ENCODE peak calls at places on chromosomes 12 and 14, in nine cellular contexts. X is HCT116, G is GM23338, C is PC-3, N is neural progenitor cell, U is SK-N-SH, B is hepatocyte, A is OCI-LY7, E is MM.1S. L is an unnamed sample. For H3K4me1, the result is how much of the 10 kb centered on the place peaks cover.

GRCh38 chr12:108597559-108598471 is at the start of gene TMEM119:
- DNase-seq in X (no peak), N (peak), C (no peak), B (peak), U (peak), G (no peak), A (peak), E (no peak), L (peak)

GRCh38 chr12:29242921-29243431 is 93.9 kb downstream of the FAR2 start:
- DNase-seq in C (no peak), X (no peak), U (peak), A (no peak), G (no peak), N (no peak), B (no peak), E (no peak), L (no peak)

GRCh38 chr14:57933363-57933762 is 67.5 kb upstream of the SLC35F4 start:
- DNase-seq in U (no peak), C (peak), X (no peak), A (no peak), G (no peak), N (no peak), E (no peak), B (no peak), L (no peak)

GRCh38 chr14:80491131-80491530 is 279.8 kb upstream of the DIO2 start:
- DNase-seq in N (no peak), G (peak), C (no peak), E (peak), B (peak), A (peak), X (no peak), U (no peak), L (peak)

GRCh38 chr12:6914246-6914947 is at the start of gene ENO2:
- DNase-seq in G (peak), N (peak), B (peak), A (peak), C (peak), E (peak), X (no peak), U (peak), L (peak)

GRCh38 chr14:71103662-71104484 is 196.6 kb downstream of the PCNX1 start:
- DNase-seq in N (peak), U (peak), B (peak), C (peak), E (peak), G (peak), A (peak), X (peak), L (peak)

GRCh38 chr12:43636706-43637105 is 84.7 kb upstream of the ADAMTS20 start:
- DNase-seq in A (no peak), E (no peak), U (no peak), X (no peak), B (no peak), G (no peak), N (no peak), C (no peak), L (no peak)

GRCh38 chr12:113788020-113788856 is 177.9 kb downstream of the RBM19 start:
- DNase-seq in G (no peak), E (no peak), N (no peak), U (no peak), C (peak), X (no peak), A (no peak), B (no peak), L (peak)

GRCh38 chr14:33992274-33993050 is 41.6 kb upstream of the EGLN3 start:
- DNase-seq in N (no peak), B (no peak), C (no peak), X (no peak), A (no peak), E (no peak), G (no peak), U (no peak), L (no peak)

GRCh38 chr14:91357272-91357671 is 60.3 kb downstream of the CCDC88C start:
- DNase-seq in C (no peak), X (no peak), A (peak), N (no peak), U (no peak), G (no peak), E (no peak), B (no peak), L (no peak)

GRCh38 chr14:23385840-23386657 is 9.2 kb downstream of the CMTM5 start:
- DNase-seq in X (no peak), B (no peak), C (no peak), G (peak), N (no peak), A (no peak), E (no peak), U (no peak), L (no peak)
- H2AFZ ChIP-seq in X (no peak), B (no peak), C (no peak), G (no peak), N (no peak), A (no peak), E (no peak), U (no peak), L (no peak)

GRCh38 chr14:93105362-93105761 is 10.4 kb downstream of the ITPK1 start:
- DNase-seq in C (peak), X (no peak), E (no peak), B (no peak), U (no peak), G (no peak), A (no peak), N (no peak), L (peak)

GRCh38 chr14:93107383-93107782 is 8.3 kb downstream of the ITPK1 start:
- DNase-seq in N (no peak), U (no peak), E (no peak), B (no peak), C (no peak), X (no peak), A (no peak), G (no peak), L (no peak)

GRCh38 chr14:93109572-93110481 is 5.9 kb downstream of the ITPK1 start:
- DNase-seq in E (no peak), U (no peak), B (no peak), G (no peak), C (no peak), A (no peak), N (no peak), X (no peak), L (no peak)

GRCh38 chr14:93106541-93107156 is 9.1 kb downstream of the ITPK1 start:
- DNase-seq in X (no peak), B (no peak), A (no peak), G (no peak), C (no peak), U (no peak), E (no peak), N (no peak), L (no peak)

DNA sequence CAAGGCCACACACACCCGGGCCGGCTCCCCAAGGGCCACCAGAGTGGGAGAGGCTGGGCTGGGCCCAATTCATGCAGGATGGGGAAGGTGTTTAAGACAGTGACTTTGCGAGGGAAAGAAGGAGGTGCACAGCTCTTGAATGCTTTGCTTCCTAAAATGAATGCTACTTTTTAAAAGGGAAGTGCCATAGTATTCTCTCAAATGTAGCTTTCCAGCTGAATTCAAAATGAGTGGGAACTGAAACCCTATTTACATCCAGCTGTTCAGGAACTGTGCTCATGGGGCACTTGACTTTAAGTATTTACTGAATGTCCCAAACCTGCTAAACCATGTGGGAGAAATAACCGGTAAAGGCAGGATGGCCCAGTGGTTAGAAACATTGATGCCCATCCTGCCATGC is 7.6 kb downstream of the ITPK1 start:
- DNase-seq in A (no peak), B (no peak), C (no peak), U (no peak), X (no peak), N (no peak), G (no peak), E (no peak), L (no peak)
- H3K4me1 ChIP-seq in A (under half), B (under half), C (under half), U (under half), X (under half), N (under half), G (under half), E (under half), L (under half)

GRCh38 chr14:39015964-39016577 is 87.0 kb downstream of the SEC23A start:
- DNase-seq in A (no peak), E (no peak), N (no peak), C (no peak), X (no peak), B (no peak), U (no peak), G (no peak), L (peak)

GRCh38 chr14:39016733-39017095 is 86.3 kb downstream of the SEC23A start:
- DNase-seq in E (no peak), C (no peak), G (peak), B (no peak), U (no peak), A (no peak), X (no peak), N (no peak), L (peak)

GRCh38 chr14:39014460-39014859 is 88.6 kb downstream of the SEC23A start:
- DNase-seq in U (no peak), C (no peak), B (no peak), A (no peak), E (no peak), X (no peak), G (no peak), N (no peak), L (no peak)

DNA sequence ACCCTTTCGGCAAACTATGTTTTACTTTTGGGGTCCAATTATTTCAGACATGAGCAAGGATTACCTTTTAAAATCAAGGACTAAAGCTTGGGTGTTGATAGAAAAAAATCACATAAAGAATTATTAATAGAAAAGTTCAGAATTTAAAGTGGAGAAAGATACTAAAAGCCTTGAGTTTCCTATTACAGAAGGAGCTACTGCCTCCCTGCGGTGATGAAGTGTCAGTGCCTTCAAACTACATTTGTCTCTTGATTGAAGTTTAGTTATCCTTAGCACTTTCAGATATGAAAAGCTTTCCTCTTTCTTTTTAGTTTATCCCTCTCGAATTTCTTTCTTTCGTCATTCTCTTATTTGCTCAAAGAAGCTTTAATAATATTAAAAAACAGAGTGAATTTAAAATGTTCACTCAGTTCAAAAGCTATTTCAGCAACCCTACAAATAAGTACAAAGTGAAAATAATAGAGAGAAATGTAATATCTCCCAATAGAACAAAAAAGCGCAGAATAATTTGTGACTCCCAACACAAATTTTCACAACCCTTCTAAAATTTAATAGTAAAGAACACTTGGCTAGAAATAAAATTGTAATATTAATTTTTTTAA is 87.6 kb downstream of the SEC23A start:
- DNase-seq in N (peak), B (peak), E (peak), A (peak), U (peak), G (peak), C (peak), X (peak), L (peak)
- TF ChIP-seq EZH2phosphoT487 in N (no peak), B (no peak), E (no peak), A (no peak), U (no peak), G (no peak), C (no peak), X (no peak), L (no peak)

GRCh38 chr12:39573971-39574370 is 45.6 kb downstream of the ABCD2 start:
- DNase-seq in C (peak), U (no peak), B (no peak), A (no peak), E (no peak), X (no peak), G (no peak), N (no peak), L (no peak)
- H2AFZ ChIP-seq in C (no peak), U (no peak), B (no peak), A (no peak), E (no peak), X (no peak), G (no peak), N (no peak), L (no peak)

DNA sequence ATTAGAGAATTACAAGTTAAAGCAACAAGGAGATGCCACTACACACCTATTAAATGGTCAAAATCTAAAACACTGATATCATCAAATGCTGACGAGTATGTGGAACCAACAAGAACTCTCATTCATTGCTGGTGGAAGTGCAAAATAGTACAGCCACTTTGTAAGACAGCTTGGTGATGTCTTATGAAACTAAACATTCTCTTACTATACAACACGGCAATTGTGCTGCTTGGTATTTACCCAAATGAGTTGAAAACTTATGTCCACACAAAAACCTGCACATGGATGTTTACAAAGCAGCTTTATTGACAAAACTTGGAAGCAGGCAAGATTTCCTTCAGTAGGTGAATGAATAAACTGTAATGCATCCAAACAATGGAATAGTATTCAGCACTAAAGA is 3.2 kb downstream of the TMBIM4 start:
- DNase-seq in U (no peak), X (no peak), E (no peak), C (no peak), B (no peak), A (no peak), G (no peak), N (no peak), L (no peak)
- H3K4me1 ChIP-seq in U (under half), X (under half), E (under half), C (under half), B (under half), A (under half), G (under half), N (under half), L (under half)

L was measured in GM23248.